ENCODE peak calls at places on chromosomes 7 and 10, in six cellular contexts. U is cardiac muscle cell, P is retinal pigment epithelial cell, X is kidney epithelial cell, O is tibial nerve, B is stomach. C is an unnamed sample.

GRCh38 chr10:92849234-92849525 is 860 bp downstream of the EXOC6 start:
- DNase-seq in X (no peak), P (no peak), O (no peak), B (no peak), U (peak; percentile 27), C (no peak)

GRCh38 chr10:67861750-67862460 is 22.6 kb upstream of the SIRT1 start:
- DNase-seq in B (no peak), P (no peak), X (no peak), O (no peak), U (no peak), C (no peak)

GRCh38 chr7:139725843-139726484 is 51.8 kb downstream of the HIPK2 start:
- DNase-seq in B (no peak), O (no peak), X (no peak), U (no peak), P (no peak), C (no peak)

GRCh38 chr7:84638339-84638697 is 443.7 kb upstream of the SEMA3A start:
- DNase-seq in O (no peak), X (no peak), U (no peak), B (no peak), P (no peak), C (no peak)

GRCh38 chr10:12799746-12800145 is 201.8 kb downstream of the CCDC3 start:
- DNase-seq in U (no peak), O (no peak), P (no peak), B (no peak), X (no peak), C (no peak)

GRCh38 chr10:112986791-112987190 is 36.7 kb downstream of the TCF7L2 start:
- DNase-seq in X (no peak), B (no peak), U (peak; percentile 59), P (no peak), O (no peak), C (no peak)

GRCh38 chr10:93079663-93080349 is 6.1 kb downstream of the CYP26A1 start:
- DNase-seq in B (no peak), X (no peak), O (no peak), U (no peak), P (no peak), C (no peak)

GRCh38 chr10:29780096-29780495 is 145.3 kb upstream of the SVIL start:
- DNase-seq in B (no peak), U (no peak), X (no peak), O (no peak), P (no peak), C (no peak)

GRCh38 chr10:116287906-116288501 is 15.0 kb upstream of the GFRA1 start:
- DNase-seq in B (no peak), X (no peak), P (no peak), O (no peak), U (peak; percentile 70), C (no peak)

GRCh38 chr10:98107644-98108430 is 26.6 kb upstream of the R3HCC1L start:
- DNase-seq in B (no peak), P (no peak), O (no peak), X (no peak), U (no peak), C (no peak)

GRCh38 chr7:45080265-45080957 is 8.4 kb downstream of the NACAD start:
- DNase-seq in P (no peak), X (no peak), U (peak; percentile 15), O (no peak), B (no peak), C (no peak)

GRCh38 chr10:32105782-32106382 is 49.7 kb upstream of the KIF5B start:
- DNase-seq in U (no peak), P (no peak), B (no peak), O (no peak), X (no peak), C (no peak)

GRCh38 chr7:104272767-104273384 is 55.5 kb upstream of the LHFPL3 start:
- DNase-seq in U (peak; percentile 53), O (no peak), P (no peak), X (no peak), B (no peak), C (peak; percentile 10)

GRCh38 chr7:27124979-27125689 is 5.4 kb downstream of the HOXA4 start:
- DNase-seq in O (no peak), X (no peak), U (no peak), B (no peak), P (no peak), C (no peak)

GRCh38 chr10:97708976-97709745 is 4.4 kb upstream of the MARVELD1 start:
- DNase-seq in B (peak; percentile 72), U (peak; percentile 89), P (no peak), X (no peak), O (peak; percentile 80), C (peak; percentile 73)

GRCh38 chr10:88157981-88158465 is 294.6 kb downstream of the PTEN start:
- DNase-seq in X (peak; percentile 85), B (no peak), O (no peak), P (peak; percentile 45), U (peak; percentile 81), C (peak; percentile 50)

GRCh38 chr7:31864646-31865045 is 177.6 kb downstream of the PPP1R17 start:
- DNase-seq in X (no peak), P (no peak), B (no peak), O (no peak), U (no peak), C (no peak)

GRCh38 chr7:155512246-155512887 is 34.0 kb downstream of the CNPY1 start:
- DNase-seq in O (no peak), B (no peak), U (no peak), X (no peak), P (no peak), C (no peak)
- TF ChIP-seq CTCF in O (no peak), B (no peak), U (no peak), X (no peak), P (no peak), C (no peak)

GRCh38 chr10:64973391-64973790 is 1452.2 kb downstream of the REEP3 start:
- DNase-seq in B (no peak), U (no peak), X (no peak), P (no peak), O (no peak), C (no peak)
- H3K4me3 ChIP-seq in B (no peak overlapping the region), U (no peak overlapping the region), X (no peak overlapping the region), P (no peak overlapping the region), O (no peak overlapping the region), C (no peak overlapping the region)

GRCh38 chr10:34492081-34492480 is 323.0 kb downstream of the PARD3 start:
- DNase-seq in P (no peak), O (no peak), B (no peak), X (no peak), U (no peak), C (no peak)

GRCh38 chr10:34489436-34489835 is 325.7 kb downstream of the PARD3 start:
- DNase-seq in B (no peak), U (no peak), P (no peak), O (no peak), X (no peak), C (no peak)

GRCh38 chr10:34491666-34492065 is 323.4 kb downstream of the PARD3 start:
- DNase-seq in B (no peak), O (no peak), X (no peak), P (no peak), U (peak; percentile 18), C (no peak)

GRCh38 chr10:34488476-34489130 is 326.5 kb downstream of the PARD3 start:
- DNase-seq in U (no peak), P (no peak), X (no peak), B (no peak), O (no peak), C (no peak)

DNA sequence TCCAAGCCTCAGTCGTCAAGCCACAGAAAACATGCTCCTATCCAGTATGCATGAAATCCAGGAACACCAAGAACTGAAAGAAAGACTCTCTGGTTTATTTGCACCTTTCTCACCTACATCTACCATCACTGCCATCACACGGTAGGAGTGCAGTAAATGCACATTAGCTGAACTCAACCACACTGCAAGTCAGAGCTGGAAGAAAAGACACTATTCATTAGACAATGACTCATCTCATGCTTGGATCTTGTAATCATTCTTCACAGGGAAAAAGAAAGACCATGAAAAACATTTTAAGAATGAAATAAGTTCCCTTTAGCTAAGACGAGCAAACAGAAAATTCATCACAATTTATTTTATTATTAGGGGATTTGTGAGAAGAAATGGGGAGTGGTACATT is 325.1 kb downstream of the PARD3 start:
- DNase-seq in O (no peak), B (no peak), X (peak; percentile 42), U (peak; percentile 52), P (no peak), C (peak; percentile 28)
- TF ChIP-seq CTCF in O (no peak), B (no peak), X (no peak), U (no peak), P (no peak), C (no peak)

GRCh38 chr7:29086545-29086944 is 59.8 kb downstream of the CPVL start:
- DNase-seq in X (no peak), O (no peak), B (no peak), P (no peak), U (no peak), C (no peak)
- H3K4me3 ChIP-seq in X (no peak overlapping the region), O (no peak overlapping the region), B (no peak overlapping the region), P (no peak overlapping the region), U (no peak overlapping the region), C (no peak overlapping the region)

GRCh38 chr7:28181921-28182517 is 1.4 kb upstream of the JAZF1 start:
- DNase-seq in O (no peak), B (no peak), X (no peak), U (no peak), P (no peak), C (no peak)

GRCh38 chr7:28180364-28181147 is at the start of gene JAZF1:
- DNase-seq in O (peak; percentile 23), B (peak; percentile 38), U (peak; percentile 67), P (no peak), X (no peak), C (no peak)

GRCh38 chr7:28180031-28180363 is 598 bp downstream of the JAZF1 start:
- DNase-seq in O (no peak), U (no peak), B (no peak), X (no peak), P (no peak), C (no peak)

GRCh38 chr7:28187012-28187411 is 6.4 kb upstream of the JAZF1 start:
- DNase-seq in U (no peak), O (no peak), B (no peak), P (no peak), X (no peak), C (no peak)

GRCh38 chr7:28183627-28184026 is 3.0 kb upstream of the JAZF1 start:
- DNase-seq in O (no peak), P (no peak), U (no peak), B (no peak), X (no peak), C (no peak)
- TF ChIP-seq CTCF in O (no peak), P (no peak), U (no peak), B (no peak), X (no peak), C (no peak)

GRCh38 chr7:42407828-42408227 is 170.8 kb upstream of the GLI3 start:
- DNase-seq in O (no peak), P (no peak), B (no peak), X (no peak), U (no peak), C (no peak)
- H3K4me3 ChIP-seq in O (no peak overlapping the region), P (no peak overlapping the region), B (no peak overlapping the region), X (no peak overlapping the region), U (no peak overlapping the region), C (no peak overlapping the region)